ENCODE peak calls at places on chromosomes 3 and 15, in nine cellular contexts. L is stomach, O is adrenal gland, P is upper lobe of left lung, M is neural crest cell, E is cardiac fibroblast, X is foreskin fibroblast, R is nephron progenitor cell, D is HL-60. G is an unnamed sample.

GRCh38 chr15:26974120-26974780 is 3.3 kb downstream of the GABRG3 start:
- DNase-seq in X (peak; percentile 4), L (no peak), O (no peak), E (peak; percentile 11), M (no peak), D (no peak), R (no peak), P (no peak), G (no peak)

GRCh38 chr15:61314443-61314842 is 85.3 kb upstream of the RORA start:
- DNase-seq in O (no peak), R (no peak), M (no peak), P (no peak), X (no peak), E (no peak), D (no peak), L (no peak), G (no peak)

GRCh38 chr3:108623504-108623903 is 34.0 kb downstream of the DZIP3 start:
- DNase-seq in R (no peak), E (no peak), X (peak; percentile 4), P (no peak), D (no peak), L (no peak), O (no peak), M (no peak), G (no peak)

GRCh38 chr3:127954642-127955041 is 39.6 kb downstream of the KBTBD12 start:
- DNase-seq in P (peak; percentile 7), R (no peak), O (no peak), M (no peak), D (no peak), X (no peak), L (no peak), E (no peak), G (no peak)

GRCh38 chr15:74625693-74626092 is 10.1 kb downstream of the CLK3 start:
- DNase-seq in D (no peak), R (no peak), L (no peak), P (no peak), E (no peak), M (no peak), O (no peak), X (no peak), G (no peak)

GRCh38 chr15:71325461-71325860 is 210.2 kb downstream of the THSD4 start:
- DNase-seq in D (no peak), P (no peak), X (peak; percentile 83), E (peak; percentile 26), R (no peak), L (no peak), O (no peak), M (no peak), G (no peak)

GRCh38 chr3:152405915-152406802 is 137.4 kb downstream of the MBNL1 start:
- DNase-seq in X (peak; percentile 81), L (no peak), P (no peak), E (peak; percentile 93), O (no peak), R (peak; percentile 1), M (no peak), D (no peak), G (no peak)

GRCh38 chr3:77038468-77038927 is 1.4 kb upstream of the ROBO2 start:
- DNase-seq in O (peak; percentile 90), M (peak; percentile 53), L (peak; percentile 70), X (peak; percentile 94), R (peak; percentile 67), E (peak; percentile 87), P (peak; percentile 84), D (peak; percentile 57), G (peak; percentile 77)

GRCh38 chr3:194161181-194162045 is 25.5 kb downstream of the HES1 start:
- DNase-seq in X (no peak), D (no peak), M (no peak), O (no peak), L (peak; percentile 73), R (no peak), P (peak; percentile 67), E (no peak), G (no peak)

GRCh38 chr3:58137306-58137705 is 73.5 kb downstream of the DNASE1L3 start:
- DNase-seq in R (no peak), P (no peak), E (no peak), M (no peak), X (no peak), L (no peak), O (no peak), D (no peak), G (no peak)

GRCh38 chr3:58134468-58134867 is 76.3 kb downstream of the DNASE1L3 start:
- DNase-seq in E (no peak), R (no peak), D (no peak), L (no peak), X (no peak), O (no peak), P (no peak), M (no peak), G (no peak)

GRCh38 chr3:58131101-58131500 is 79.7 kb downstream of the DNASE1L3 start:
- DNase-seq in M (no peak), X (no peak), E (no peak), R (no peak), O (no peak), L (no peak), D (no peak), P (no peak), G (no peak)

GRCh38 chr3:58132850-58133249 is 77.9 kb downstream of the DNASE1L3 start:
- DNase-seq in L (no peak), D (no peak), P (no peak), X (no peak), R (no peak), M (no peak), O (no peak), E (no peak), G (no peak)

GRCh38 chr3:58135712-58136543 is 74.8 kb downstream of the DNASE1L3 start:
- DNase-seq in X (no peak), E (peak; percentile 15), O (peak; percentile 89), M (no peak), D (no peak), R (no peak), P (no peak), L (no peak), G (no peak)
- TF ChIP-seq CTCF in X (peak; percentile 21), E (peak; percentile 31), O (peak; percentile 57), M (peak; percentile 53), D (peak; percentile 13), R (no peak), P (no peak), L (no peak), G (peak; percentile 63)

GRCh38 chr15:62903437-62903836 is 139.1 kb upstream of the TPM1 start:
- DNase-seq in X (no peak), O (no peak), L (no peak), R (no peak), P (no peak), E (no peak), D (no peak), M (no peak), G (no peak)

GRCh38 chr15:62906627-62907026 is 135.9 kb upstream of the TPM1 start:
- DNase-seq in E (no peak), P (no peak), R (no peak), D (no peak), O (peak; percentile 67), L (no peak), X (no peak), M (no peak), G (no peak)

GRCh38 chr15:62904041-62904440 is 138.5 kb upstream of the TPM1 start:
- DNase-seq in X (no peak), R (no peak), O (no peak), D (no peak), E (no peak), P (no peak), L (no peak), M (no peak), G (no peak)

GRCh38 chr15:62902821-62903220 is 139.7 kb upstream of the TPM1 start:
- DNase-seq in M (no peak), D (no peak), X (no peak), P (no peak), E (no peak), L (no peak), O (no peak), R (no peak), G (no peak)

GRCh38 chr15:62904511-62904910 is 138.0 kb upstream of the TPM1 start:
- DNase-seq in P (no peak), R (no peak), O (no peak), L (no peak), D (no peak), E (no peak), X (no peak), M (no peak), G (no peak)
- TF ChIP-seq CTCF in P (no peak), R (no peak), O (no peak), L (no peak), D (no peak), E (peak; percentile 65), X (peak; percentile 51), M (no peak), G (no peak)

GRCh38 chr3:58560771-58561311 is 16.4 kb downstream of the FAM107A start:
- DNase-seq in M (no peak), O (no peak), P (no peak), L (no peak), X (peak; percentile 90), D (no peak), R (peak; percentile 45), E (peak; percentile 96), G (peak; percentile 58)
- TF ChIP-seq CTCF in M (peak; percentile 67), O (peak; percentile 6), P (no peak), L (no peak), X (peak; percentile 56), D (no peak), R (no peak), E (peak; percentile 61), G (peak; percentile 62)

GRCh38 chr3:55481067-55481917 is 5.8 kb downstream of the WNT5A start:
- DNase-seq in L (no peak), E (peak; percentile 52), M (peak; percentile 3), P (peak; percentile 85), R (peak; percentile 57), O (no peak), X (peak; percentile 94), D (no peak), G (no peak)

GRCh38 chr3:55482496-55483195 is 4.5 kb downstream of the WNT5A start:
- DNase-seq in E (no peak), O (no peak), M (peak; percentile 33), P (peak; percentile 85), D (no peak), R (peak; percentile 63), L (no peak), X (peak; percentile 92), G (no peak)

GRCh38 chr3:55483196-55484095 is 3.7 kb downstream of the WNT5A start:
- DNase-seq in L (no peak), P (peak; percentile 3), E (no peak), X (peak; percentile 71), D (no peak), O (no peak), M (peak; percentile 2), R (peak; percentile 28), G (no peak)

GRCh38 chr3:55484191-55484644 is 2.9 kb downstream of the WNT5A start:
- DNase-seq in R (peak; percentile 36), E (no peak), L (no peak), P (peak; percentile 45), D (no peak), X (peak; percentile 66), M (no peak), O (no peak), G (no peak)

DNA sequence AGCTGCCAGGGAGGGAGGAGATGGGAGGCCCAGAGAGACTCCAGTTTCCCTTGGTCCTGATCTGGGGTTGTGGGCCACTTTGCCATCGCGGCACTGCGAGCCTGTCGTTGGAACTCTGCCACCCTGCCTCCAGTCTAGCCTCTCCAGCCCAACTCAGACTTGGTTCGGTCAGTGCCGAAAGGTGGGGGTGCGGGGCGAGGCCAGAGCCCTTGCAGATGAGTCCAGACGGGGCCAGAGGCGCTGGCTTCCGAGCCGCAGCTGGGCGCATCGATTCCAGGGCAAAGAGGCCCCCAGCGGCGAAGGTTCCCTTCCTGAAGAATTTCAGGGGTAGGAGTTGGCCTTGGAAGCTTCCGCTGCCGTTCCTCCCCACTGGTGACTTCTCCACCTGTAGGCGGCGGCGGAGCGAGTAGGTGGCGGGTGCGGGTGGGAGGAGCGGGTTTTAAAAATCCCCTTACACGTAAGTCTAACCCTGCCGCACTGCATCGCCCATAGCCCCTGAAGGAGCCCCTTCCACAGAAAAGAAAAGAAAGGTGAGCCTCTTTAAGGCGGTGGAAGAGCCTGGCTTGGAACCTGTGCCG is 5.1 kb downstream of the WNT5A start:
- DNase-seq in P (peak; percentile 74), O (no peak), X (peak; percentile 82), E (no peak), D (no peak), M (peak; percentile 30), L (no peak), R (peak; percentile 60), G (no peak)
- TF ChIP-seq CTCF in P (no peak), O (no peak), X (peak; percentile 15), E (peak; percentile 34), D (no peak), M (peak; percentile 49), L (no peak), R (no peak), G (peak; percentile 44)